ENCODE peak calls at places on chromosomes 2 and 18, in four cellular contexts. Y is GM12878, B is K562, H is HepG2. G is an unnamed sample.

GRCh38 chr2:128413014-128413717 is 94.5 kb upstream of the HS6ST1 start:
- DNase-seq in Y (no peak), B (no peak), H (no peak), G (no peak)

GRCh38 chr2:160970052-160970846 is 190.0 kb upstream of the TANK start:
- DNase-seq in Y (no peak), B (peak), H (peak), G (peak)

GRCh38 chr18:56351911-56352502 is 286.4 kb downstream of the TXNL1 start:
- DNase-seq in Y (no peak), B (no peak), H (no peak), G (no peak)

GRCh38 chr2:81007104-81007503 is 702.6 kb upstream of the LRRTM1 start:
- DNase-seq in Y (no peak), B (no peak), H (no peak), G (no peak)

GRCh38 chr2:195535911-195536522 is 121.0 kb upstream of the SLC39A10 start:
- DNase-seq in Y (peak), B (peak), H (no peak), G (no peak)

GRCh38 chr18:35661483-35662146 is 80.1 kb downstream of the GALNT1 start:
- DNase-seq in Y (no peak), B (no peak), H (peak), G (no peak)

GRCh38 chr2:40289771-40290404 is 162.0 kb downstream of the SLC8A1 start:
- DNase-seq in Y (no peak), B (no peak), H (no peak), G (no peak)

GRCh38 chr2:9473308-9473984 is 905 bp upstream of the IAH1 start:
- DNase-seq in Y (no peak), B (no peak), H (peak), G (no peak)

GRCh38 chr2:121239969-121240368 is 45.0 kb downstream of the TFCP2L1 start:
- DNase-seq in Y (no peak), B (no peak), H (no peak), G (no peak)

GRCh38 chr2:83305758-83306378 is 1153.2 kb downstream of the SUCLG1 start:
- DNase-seq in Y (no peak), B (no peak), H (no peak), G (no peak)

GRCh38 chr2:84297155-84297554 is 161.9 kb downstream of the SUCLG1 start:
- DNase-seq in Y (no peak), B (no peak), H (peak), G (no peak)

GRCh38 chr2:61181382-61182058 is 19.5 kb downstream of the C2orf74 start:
- DNase-seq in Y (no peak), B (no peak), H (no peak), G (no peak)

DNA sequence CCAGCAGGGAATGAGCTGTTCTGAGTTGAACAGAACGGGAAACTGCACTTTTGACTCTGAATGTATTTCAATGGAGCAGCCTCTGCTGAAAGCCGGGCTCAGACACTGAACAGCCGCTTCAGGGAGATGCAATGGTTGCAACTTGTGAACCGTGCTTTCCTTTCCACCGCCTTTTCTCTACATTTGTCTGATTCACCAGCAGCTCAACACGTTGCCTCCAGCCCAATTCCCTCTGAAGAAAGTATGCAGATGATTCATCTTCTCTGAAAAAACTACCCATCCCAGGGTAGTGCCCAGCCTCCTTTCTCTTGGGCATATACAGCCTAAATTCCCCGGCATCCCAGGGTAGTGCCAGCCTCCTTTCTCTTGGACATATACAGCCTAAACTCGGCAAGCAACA is 119.2 kb upstream of the PKDCC start:
- DNase-seq in Y (no peak), B (no peak), H (no peak), G (no peak)
- TF ChIP-seq TARDBP in Y (no peak), B (no peak), H (no peak), G (no peak)

GRCh38 chr2:138239902-138240595 is 261.5 kb upstream of the SPOPL start:
- DNase-seq in Y (no peak), B (no peak), H (no peak), G (no peak)
- TF ChIP-seq FOXM1 in Y (no peak), B (no peak), H (no peak), G (no peak)

DNA sequence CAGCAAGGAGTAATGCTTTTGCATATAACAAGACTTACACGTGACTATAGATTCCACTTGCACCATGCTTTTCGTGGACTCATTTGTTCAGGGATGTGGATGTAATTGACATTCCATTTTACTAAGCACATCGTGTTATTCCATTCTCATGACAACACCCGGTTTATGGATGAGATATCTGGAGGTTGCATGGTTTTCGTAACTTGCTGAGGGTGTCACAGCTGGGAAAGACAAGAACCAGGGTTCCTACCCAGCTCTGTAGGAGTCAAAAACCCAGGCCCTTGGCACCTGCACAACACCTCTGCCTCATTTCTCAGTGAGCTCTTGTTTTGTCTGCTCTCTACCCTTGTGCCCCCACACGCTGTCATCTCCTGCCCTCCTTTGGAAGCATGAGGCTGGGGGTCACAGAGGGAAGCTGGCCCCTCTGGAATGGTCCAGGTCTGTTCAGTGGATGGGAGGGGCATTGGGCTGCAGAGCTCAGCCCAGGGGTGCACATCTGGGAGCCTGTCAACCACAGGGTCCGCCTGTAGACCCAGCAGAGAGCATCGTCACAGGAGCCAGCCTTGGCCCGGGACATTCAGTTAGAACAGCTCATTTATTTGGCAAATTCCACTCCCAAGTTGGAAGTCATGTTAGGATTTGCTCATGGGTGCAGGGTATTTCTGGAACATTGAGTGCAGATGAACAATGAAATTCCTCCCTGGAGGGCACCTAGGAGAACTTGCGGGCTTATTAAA is 120.1 kb upstream of the TWIST2 start:
- DNase-seq in Y (no peak), B (no peak), H (no peak), G (no peak)
- TF ChIP-seq TARDBP in Y (no peak), B (no peak), H (no peak), G (no peak)

GRCh38 chr2:199484927-199485326 is 27.2 kb upstream of the SATB2 start:
- DNase-seq in Y (no peak), B (peak), H (no peak), G (peak)
- TF ChIP-seq FOXM1 in Y (no peak), B (no peak), H (no peak), G (no peak)

DNA sequence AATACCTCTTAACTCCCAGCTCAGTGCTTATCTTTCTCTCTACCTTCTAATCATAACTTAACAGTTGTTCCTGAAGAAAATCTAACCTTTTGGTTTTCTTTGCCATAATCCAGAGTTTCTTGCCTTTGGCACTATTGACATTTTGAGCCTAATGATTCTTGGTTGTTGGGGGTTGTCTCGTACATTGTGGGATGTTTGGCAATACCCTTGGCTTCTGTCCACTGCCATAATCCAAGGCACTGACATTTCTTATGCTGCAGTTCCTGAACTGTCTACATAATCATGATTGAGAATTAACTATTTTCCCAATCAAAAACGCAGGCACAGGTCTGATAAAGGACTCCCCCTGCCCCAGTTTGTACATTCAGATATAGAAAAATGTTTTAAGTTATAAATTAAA is 203.2 kb upstream of the MEX3C start:
- DNase-seq in Y (no peak), B (no peak), H (no peak), G (no peak)
- TF ChIP-seq TARDBP in Y (no peak), B (no peak), H (no peak), G (no peak)

G was measured in HEK293T.